ENCODE peak calls at places on chromosomes 5 and 9, in eight cellular contexts. E is stimulated activated CD8-positive, alpha-beta memory T cell treated with anti-CD3 and anti-CD28 coated beads, Interleukin-15, amount 100 ng/mL, for 4 hours; Z is C1 segment of cervical spinal cord; Y is substantia nigra; N is mucosa of descending colon; L is NCI-H2029; U is AG09309; G is NCI-H774. S is an unnamed sample.

GRCh38 chr9:121372563-121373400 is 2.7 kb upstream of the STOM start:
- DNase-seq in E (no peak), Z (no peak), Y (no peak), N (no peak), L (no peak), U (no peak), G (no peak), S (no peak)

GRCh38 chr9:27367922-27368316 is 71.0 kb upstream of the EQTN start:
- DNase-seq in E (no peak), Z (no peak), Y (no peak), N (no peak), L (no peak), U (no peak), G (no peak), S (no peak)

GRCh38 chr9:134597041-134597913 is 44.3 kb upstream of the COL5A1 start:
- DNase-seq in E (no peak), Z (no peak), Y (no peak), N (no peak), L (no peak), U (no peak), G (no peak), S (no peak)

GRCh38 chr5:68504306-68504705 is 288.8 kb downstream of the PIK3R1 start:
- DNase-seq in E (no peak), Z (no peak), Y (no peak), N (no peak), L (no peak), U (no peak), G (no peak), S (no peak)

GRCh38 chr5:73254634-73255033 is 81.6 kb downstream of the TMEM174 start:
- DNase-seq in E (no peak), Z (no peak), Y (no peak), N (no peak), L (no peak), U (no peak), G (no peak), S (no peak)

GRCh38 chr9:87659534-87660419 is 66.1 kb upstream of the CTSL start:
- DNase-seq in E (no peak), Z (no peak), Y (no peak), N (no peak), L (no peak), U (no peak), G (no peak), S (peak)

GRCh38 chr5:56814361-56814962 is 887 bp upstream of the MAP3K1 start:
- DNase-seq in E (no peak), Z (no peak), Y (peak), N (peak), L (peak), U (no peak), G (no peak), S (peak)

GRCh38 chr9:647522-647921 is 194.0 kb upstream of the DMRT1 start:
- DNase-seq in E (no peak), Z (no peak), Y (no peak), N (no peak), L (no peak), U (no peak), G (no peak), S (no peak)

GRCh38 chr5:133796186-133796585 is 172.2 kb downstream of the C5orf15 start:
- DNase-seq in E (no peak), Z (no peak), Y (no peak), N (no peak), L (no peak), U (no peak), G (no peak), S (no peak)

GRCh38 chr9:115643948-115644727 is 509.5 kb upstream of the PAPPA start:
- DNase-seq in E (no peak), Z (no peak), Y (no peak), N (no peak), L (no peak), U (no peak), G (no peak), S (no peak)

GRCh38 chr5:181188700-181189362 is 16.2 kb downstream of the TRIM7 start:
- DNase-seq in E (peak), Z (no peak), Y (no peak), N (peak), L (no peak), U (no peak), G (no peak), S (no peak)

GRCh38 chr5:94503677-94504076 is 114.7 kb downstream of the KIAA0825 start:
- DNase-seq in E (no peak), Z (no peak), Y (no peak), N (no peak), L (no peak), U (no peak), G (no peak), S (no peak)